ENCODE peak calls at places on chromosomes 1 and 21, in five cellular contexts. I is IMR-90, K is GM12878, C is SK-N-SH, U is K562. X is an unnamed sample.

GRCh38 chr1:113392541-113392940 is 2.2 kb downstream of the MAGI3 start:
- DNase-seq in K (no peak), U (no peak), C (no peak), I (no peak), X (no peak)

GRCh38 chr1:188027613-188028012 is 1198.9 kb downstream of the PLA2G4A start:
- DNase-seq in K (peak), C (no peak), I (peak), U (no peak), X (no peak)

GRCh38 chr21:42777064-42777756 is 102.1 kb downstream of the WDR4 start:
- DNase-seq in K (peak), C (no peak), I (no peak), U (no peak), X (no peak)

GRCh38 chr1:24108334-24109165 is 3.4 kb downstream of the MYOM3 start:
- DNase-seq in U (peak), C (no peak), I (peak), K (no peak), X (peak)

GRCh38 chr21:41622831-41623548 is 115.0 kb upstream of the TMPRSS2 start:
- DNase-seq in I (peak), U (no peak), C (no peak), K (no peak), X (no peak)

GRCh38 chr1:153945131-153945794 is 1.3 kb downstream of the DENND4B start:
- DNase-seq in C (peak), K (no peak), I (peak), U (peak), X (no peak)

GRCh38 chr1:172515927-172516326 is 17.0 kb upstream of the SUCO start:
- DNase-seq in I (no peak), C (no peak), K (no peak), U (no peak), X (no peak)

GRCh38 chr21:42235593-42235992 is 16.7 kb downstream of the ABCG1 start:
- DNase-seq in C (no peak), U (no peak), I (no peak), K (no peak), X (no peak)

GRCh38 chr1:236524142-236524891 is 535 bp downstream of the LGALS8 start:
- DNase-seq in I (peak), C (peak), U (peak), K (peak), X (peak)

GRCh38 chr1:178417858-178418257 is 78.9 kb downstream of the CLEC20A start:
- DNase-seq in I (peak), C (no peak), U (no peak), K (no peak), X (peak)

GRCh38 chr1:47776554-47777156 is 220.5 kb downstream of the TRABD2B start:
- DNase-seq in K (no peak), U (no peak), C (peak), I (no peak), X (no peak)

GRCh38 chr1:25145775-25146381 is 86.4 kb downstream of the SYF2 start:
- DNase-seq in U (no peak), K (no peak), C (no peak), I (no peak), X (no peak)

GRCh38 chr1:33099290-33100118 is 18.6 kb downstream of the AZIN2 start:
- DNase-seq in U (no peak), C (no peak), K (peak), I (peak), X (no peak)

GRCh38 chr1:175188936-175189335 is 3.6 kb downstream of the KIAA0040 start:
- DNase-seq in U (peak), K (peak), I (no peak), C (no peak), X (no peak)

GRCh38 chr1:109793089-109793485 is 29.4 kb upstream of the EPS8L3 start:
- DNase-seq in I (no peak), K (no peak), C (no peak), U (no peak), X (no peak)

GRCh38 chr1:189205863-189206262 is 1271.8 kb downstream of the BRINP3 start:
- DNase-seq in I (peak), K (no peak), U (no peak), C (no peak), X (no peak)

GRCh38 chr1:173476197-173476663 is 905 bp upstream of the PRDX6 start:
- DNase-seq in U (no peak), C (no peak), I (no peak), K (no peak), X (no peak)

GRCh38 chr1:58290685-58291372 is 255.7 kb downstream of the OMA1 start:
- DNase-seq in C (no peak), I (peak), K (no peak), U (no peak), X (no peak)

GRCh38 chr1:10687782-10688408 is 108.6 kb downstream of the CASZ1 start:
- DNase-seq in K (no peak), U (no peak), I (no peak), C (no peak), X (no peak)

GRCh38 chr1:119116725-119117124 is 23.7 kb downstream of the WARS2 start:
- DNase-seq in I (peak), K (no peak), C (no peak), U (no peak), X (no peak)

GRCh38 chr1:161259765-161260164 is 1.2 kb downstream of the PCP4L1 start:
- DNase-seq in K (no peak), C (no peak), I (no peak), U (no peak), X (no peak)

GRCh38 chr1:51837243-51837642 is 41.3 kb downstream of the NRDC start:
- DNase-seq in C (no peak), I (no peak), K (no peak), U (no peak), X (no peak)

GRCh38 chr21:33028759-33029511 is 3.2 kb downstream of the OLIG2 start:
- DNase-seq in I (peak), K (no peak), U (no peak), C (no peak), X (no peak)

GRCh38 chr21:32347351-32347750 is 45.5 kb downstream of the URB1 start:
- DNase-seq in C (no peak), U (no peak), K (no peak), I (no peak), X (no peak)

GRCh38 chr1:29243863-29244185 is 7.5 kb downstream of the PTPRU start:
- DNase-seq in K (no peak), U (no peak), C (no peak), I (peak), X (no peak)

GRCh38 chr1:162069334-162070093 is at the start of gene NOS1AP:
- DNase-seq in I (no peak), K (no peak), C (peak), U (peak), X (peak)

GRCh38 chr21:38660333-38661295 is 145.1 kb upstream of the ETS2 start:
- DNase-seq in C (peak), K (no peak), I (no peak), U (no peak), X (no peak)

GRCh38 chr1:12300706-12301105 is 70.9 kb downstream of the VPS13D start:
- DNase-seq in K (no peak), C (no peak), U (no peak), I (no peak), X (no peak)

GRCh38 chr1:186491351-186491750 is 30.4 kb upstream of the PDC start:
- DNase-seq in I (no peak), C (no peak), K (no peak), U (no peak), X (no peak)

GRCh38 chr1:164515932-164516331 is 43.1 kb upstream of the PBX1 start:
- DNase-seq in I (no peak), K (no peak), U (no peak), C (peak), X (no peak)

GRCh38 chr1:206439205-206439604 is 31.1 kb upstream of the IKBKE start:
- DNase-seq in C (no peak), I (no peak), U (peak), K (no peak), X (no peak)

GRCh38 chr1:223836586-223836985 is 9.2 kb downstream of the TP53BP2 start:
- DNase-seq in I (no peak), C (no peak), K (no peak), U (no peak), X (no peak)

GRCh38 chr21:32371913-32372314 is 20.9 kb downstream of the URB1 start:
- DNase-seq in I (peak), K (no peak), U (no peak), C (no peak), X (no peak)

GRCh38 chr1:19089524-19089923 is 120.5 kb downstream of the UBR4 start:
- DNase-seq in C (no peak), I (no peak), U (no peak), K (no peak), X (no peak)

GRCh38 chr1:41833519-41834000 is 85.2 kb downstream of the HIVEP3 start:
- DNase-seq in C (no peak), U (no peak), I (no peak), K (no peak), X (no peak)

GRCh38 chr1:41823453-41823852 is 95.3 kb downstream of the HIVEP3 start:
- DNase-seq in I (no peak), K (no peak), U (no peak), C (no peak), X (no peak)

GRCh38 chr1:41822865-41823264 is 95.9 kb downstream of the HIVEP3 start:
- DNase-seq in C (no peak), K (no peak), I (no peak), U (no peak), X (no peak)

GRCh38 chr1:41830711-41831110 is 88.0 kb downstream of the HIVEP3 start:
- DNase-seq in U (no peak), I (peak), C (no peak), K (no peak), X (no peak)

DNA sequence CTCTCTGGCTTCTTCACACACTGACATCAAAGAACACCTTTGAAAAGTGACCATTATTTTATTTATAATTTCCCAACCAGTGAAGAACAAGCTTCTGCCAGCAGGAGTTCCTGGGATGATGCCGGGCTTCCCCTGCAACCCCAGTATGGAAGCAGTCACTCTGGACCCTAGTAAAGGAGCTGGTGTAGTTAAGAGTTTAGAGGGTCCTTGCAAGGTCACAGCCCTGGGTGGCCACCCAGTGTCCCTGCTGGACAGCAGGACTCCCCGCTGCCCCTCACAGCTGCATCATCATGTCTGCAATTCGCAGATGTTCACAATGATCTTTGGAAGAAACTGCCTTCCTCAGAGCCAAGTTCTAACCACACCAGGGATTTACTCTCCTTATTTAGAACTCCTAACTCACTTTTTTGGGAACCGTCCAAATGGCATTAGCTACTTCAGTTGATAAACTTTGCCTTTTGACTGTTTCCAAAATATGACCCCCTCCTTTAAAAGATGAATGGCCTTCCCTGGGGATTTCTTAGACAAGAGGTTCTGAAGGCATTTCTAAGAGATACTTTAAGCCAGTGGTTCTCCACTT is 90.6 kb downstream of the HIVEP3 start:
- DNase-seq in U (no peak), C (no peak), K (no peak), I (no peak), X (no peak)
- TF ChIP-seq MXI1 in U (no peak), C (no peak), K (no peak), I (no peak), X (no peak)

DNA sequence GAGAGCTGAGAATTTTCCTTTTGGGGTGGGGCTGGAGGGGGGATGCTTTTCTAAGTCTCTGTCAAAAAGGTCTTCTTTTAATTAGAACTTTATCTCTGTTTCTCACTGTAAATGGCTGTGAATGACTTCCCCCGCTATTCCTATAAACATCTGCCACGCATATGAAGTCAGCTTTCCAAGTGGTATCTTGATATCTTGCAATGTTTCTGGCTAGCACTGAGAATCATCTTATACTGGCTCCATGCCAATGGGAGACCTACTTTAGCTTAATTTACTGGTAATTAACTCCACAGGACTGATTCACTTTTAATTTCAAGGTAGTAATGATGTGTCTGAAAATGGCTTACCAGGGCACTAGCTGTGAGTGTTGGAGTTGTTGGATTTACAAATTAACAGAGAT is 4.3 kb downstream of the GPR88 start:
- DNase-seq in C (peak), U (no peak), K (no peak), I (no peak), X (no peak)
- TF ChIP-seq MXI1 in C (no peak), U (no peak), K (no peak), I (no peak), X (no peak)

DNA sequence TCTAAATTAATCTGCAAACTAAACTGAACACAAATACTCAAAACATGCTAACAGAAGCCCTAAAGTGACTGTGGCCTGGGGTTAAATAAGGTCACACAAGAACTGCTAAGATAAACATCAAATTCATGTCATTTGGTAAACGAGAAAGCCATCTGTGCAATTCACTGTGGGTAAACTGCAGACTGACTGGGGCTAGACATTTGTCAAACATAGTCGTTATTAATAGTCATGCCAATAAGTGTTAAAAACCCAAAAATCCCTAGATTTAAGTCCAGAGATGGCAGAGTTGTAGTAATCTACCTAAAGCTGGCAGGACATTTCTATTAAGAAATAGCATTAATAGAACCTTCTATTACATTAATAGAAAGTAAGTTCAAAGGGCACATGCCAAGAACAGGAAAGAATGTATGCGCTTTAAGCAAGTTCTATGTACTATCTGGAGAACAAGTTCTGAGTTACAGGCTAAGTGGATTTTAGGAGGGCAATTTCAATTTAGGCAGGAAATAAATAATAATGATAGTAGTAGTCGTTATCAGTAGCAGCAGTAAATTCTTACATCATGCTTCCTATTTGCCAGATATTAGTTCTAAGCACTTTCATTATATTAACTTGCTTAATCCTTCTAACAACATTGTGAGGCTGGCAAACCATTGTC is 8.6 kb downstream of the EDEM3 start:
- DNase-seq in I (no peak), U (peak), K (peak), C (peak), X (peak)
- TF ChIP-seq MXI1 in I (no peak), U (no peak), K (no peak), C (no peak), X (no peak)

GRCh38 chr1:21568006-21568746 is 59.0 kb downstream of the ALPL start:
- DNase-seq in U (no peak), I (peak), K (no peak), C (peak), X (no peak)
- TF ChIP-seq MXI1 in U (no peak), I (peak), K (no peak), C (no peak), X (no peak)

DNA sequence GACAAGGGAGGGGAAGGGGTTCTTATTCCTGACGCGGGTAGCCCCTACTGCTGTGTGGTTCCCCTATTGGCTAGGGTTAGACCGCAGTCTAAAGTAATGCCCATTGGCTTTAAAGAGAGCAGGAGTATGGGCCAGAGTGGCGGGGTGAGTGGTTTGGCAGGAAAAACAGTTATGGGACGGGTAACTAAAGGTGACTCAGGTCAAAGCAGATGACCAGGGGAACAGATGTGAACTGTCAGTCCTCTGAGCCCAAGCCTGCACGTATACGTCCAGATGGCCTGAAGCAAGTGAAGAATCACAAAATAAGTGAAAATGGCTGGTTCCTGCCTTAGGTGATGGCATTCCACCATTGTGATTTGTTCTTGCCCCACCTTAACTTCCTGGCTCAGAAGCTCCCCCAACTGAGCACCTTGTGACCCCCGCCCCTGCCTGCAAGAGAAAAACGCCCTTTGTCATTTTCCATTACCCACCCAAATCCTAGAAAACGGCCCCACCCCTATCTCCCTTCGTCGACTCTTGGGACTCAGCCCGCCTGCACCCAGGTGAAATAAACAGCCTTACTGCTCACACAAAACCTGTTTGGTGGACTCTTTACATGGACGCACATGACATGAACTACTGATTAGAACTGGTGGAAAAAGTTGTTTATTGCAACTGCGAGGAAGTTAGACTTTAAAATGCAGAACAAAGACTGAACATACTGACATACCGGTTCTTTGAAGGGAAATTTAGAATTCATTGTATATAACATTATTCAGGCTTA is 758 bp upstream of the ATAD3B start:
- DNase-seq in I (no peak), C (no peak), U (peak), K (no peak), X (no peak)
- TF ChIP-seq MXI1 in I (no peak), C (no peak), U (no peak), K (no peak), X (no peak)

DNA sequence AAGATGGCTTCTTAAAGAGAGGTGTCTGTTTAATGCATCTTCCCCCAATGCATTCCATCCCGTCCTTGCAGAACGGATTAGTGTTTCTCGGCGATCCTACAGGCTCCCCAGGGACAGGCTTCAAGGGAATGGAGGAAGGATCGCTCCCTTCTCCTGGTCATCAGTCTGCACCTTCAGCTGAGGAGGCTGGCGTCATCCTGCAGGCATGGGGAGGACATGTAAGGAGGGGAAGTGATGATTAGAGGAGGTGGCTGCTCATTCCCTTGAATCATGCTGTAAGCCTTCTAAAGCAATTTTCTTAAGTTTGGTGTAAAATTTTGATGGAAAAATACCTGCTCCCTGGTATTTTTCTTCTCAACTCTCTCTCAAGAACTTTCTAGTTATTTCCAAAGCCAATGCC is 603.6 kb downstream of the NPHP4 start:
- DNase-seq in K (no peak), I (no peak), C (no peak), U (no peak), X (no peak)
- TF ChIP-seq MXI1 in K (no peak), I (no peak), C (no peak), U (no peak), X (no peak)

DNA sequence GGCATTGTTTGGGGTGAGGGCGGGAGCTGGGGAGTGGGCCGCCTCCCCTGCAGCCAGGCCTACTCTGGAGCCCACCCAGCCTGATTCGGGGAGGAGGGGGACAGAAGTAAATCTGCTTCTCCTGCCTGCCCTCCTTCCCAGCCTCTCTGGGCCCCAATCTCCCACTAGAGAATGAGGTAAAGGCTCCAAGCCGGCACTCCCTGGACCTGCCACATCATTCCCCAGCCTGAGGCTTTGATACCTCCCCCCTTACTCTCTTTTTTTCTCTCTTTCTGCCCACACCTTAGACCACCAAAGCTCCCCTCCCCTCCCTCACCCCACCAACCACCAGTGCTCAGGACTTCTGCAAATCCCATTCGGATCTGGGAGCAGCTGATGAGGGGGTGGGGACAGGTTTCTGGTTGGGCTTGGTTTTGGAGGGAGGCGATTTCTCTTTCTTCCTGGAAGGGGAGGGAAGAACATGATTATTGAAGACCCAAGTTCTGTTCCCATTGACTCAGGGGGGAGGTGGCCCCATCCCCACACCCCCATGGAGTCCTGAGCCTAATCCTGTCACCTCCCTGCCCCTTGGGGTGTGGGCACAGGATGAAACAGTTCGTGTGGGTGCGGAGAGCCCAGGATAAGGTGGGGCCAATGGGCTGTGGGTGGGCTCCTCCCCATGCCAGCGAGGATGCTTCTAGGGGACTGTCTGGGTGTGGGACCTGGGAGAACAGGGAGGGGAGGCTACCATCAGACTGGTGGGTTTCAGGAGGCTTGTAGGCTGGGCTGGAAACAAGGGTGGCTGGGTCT is 1.3 kb downstream of the MAP7D1 start:
- DNase-seq in C (peak), I (no peak), U (peak), K (no peak), X (no peak)
- TF ChIP-seq MXI1 in C (no peak), I (no peak), U (no peak), K (no peak), X (no peak)